ENCODE peak calls at places on chromosomes 1 and 21, in five cellular contexts. M is amniotic stem cell, W is ACHN, O is heart right ventricle, Y is right atrium auricular region. Q is an unnamed sample.

GRCh38 chr21:37166733-37167132 is 93.7 kb downstream of the TTC3 start:
- DNase-seq in M (no peak), W (peak; percentile 27), O (no peak), Y (no peak), Q (no peak)

GRCh38 chr1:154519661-154520060 is 17.4 kb upstream of the SHE start:
- DNase-seq in M (no peak), W (no peak), O (no peak), Y (no peak), Q (no peak)

GRCh38 chr1:46488343-46489168 is 1.1 kb upstream of the DMBX1 start:
- DNase-seq in M (no peak), W (no peak), O (no peak), Y (no peak), Q (no peak)

GRCh38 chr1:156841289-156841855 is 17.5 kb downstream of the INSRR start:
- DNase-seq in M (no peak), W (no peak), O (no peak), Y (no peak), Q (no peak)

GRCh38 chr1:165402517-165403111 is 42.3 kb downstream of the RXRG start:
- DNase-seq in M (no peak), W (no peak), O (no peak), Y (no peak), Q (no peak)

GRCh38 chr1:57791497-57791896 is 367.6 kb upstream of the DAB1 start:
- DNase-seq in M (no peak), W (no peak), O (no peak), Y (no peak), Q (no peak)

GRCh38 chr1:181038399-181038873 is 4.7 kb downstream of the MR1 start:
- DNase-seq in M (no peak), W (peak; percentile 78), O (peak; percentile 69), Y (no peak), Q (no peak)

GRCh38 chr1:225460021-225460736 is 32.3 kb upstream of the LBR start:
- DNase-seq in M (no peak), W (no peak), O (no peak), Y (no peak), Q (no peak)

GRCh38 chr1:227401562-227402342 is 83.5 kb upstream of the CDC42BPA start:
- DNase-seq in M (no peak), W (no peak), O (no peak), Y (no peak), Q (no peak)

GRCh38 chr1:8122477-8123407 is 96.6 kb upstream of the ERRFI1 start:
- DNase-seq in M (no peak), W (no peak), O (no peak), Y (no peak), Q (no peak)

GRCh38 chr21:38888956-38889605 is 83.4 kb downstream of the ETS2 start:
- DNase-seq in M (no peak), W (no peak), O (no peak), Y (no peak), Q (no peak)

GRCh38 chr21:25929859-25930520 is 195.2 kb downstream of the GABPA start:
- DNase-seq in M (no peak), W (no peak), O (no peak), Y (no peak), Q (no peak)